ENCODE peak calls at places on chromosome 21, in six cellular contexts. One of them, this sample, is unnamed.

GRCh38 chr21:33898546-33898945 is 17.1 kb downstream of the ATP5PO start:
- DNase-seq in cardiac fibroblast: no peak
- DNase-seq in fibroblast of lung: no peak
- DNase-seq in stimulated activated CD4-positive, alpha-beta T cell treated with anti-CD3 and anti-CD28 coated beads, Interleukin-12 subunit alpha, Interleukin-12 subunit beta, amount 100 ng/mL, for 4 hours: no peak
- DNase-seq in NCI-H1436: no peak
- DNase-seq in GM20000: no peak
- DNase-seq in this sample: no peak

GRCh38 chr21:40136571-40136970 is 269.3 kb downstream of the PCP4 start:
- DNase-seq in GM20000: no peak
- DNase-seq in stimulated activated CD4-positive, alpha-beta T cell treated with anti-CD3 and anti-CD28 coated beads, Interleukin-12 subunit alpha, Interleukin-12 subunit beta, amount 100 ng/mL, for 4 hours: no peak
- DNase-seq in cardiac fibroblast: no peak
- DNase-seq in fibroblast of lung: no peak
- DNase-seq in NCI-H1436: no peak
- DNase-seq in this sample: no peak

GRCh38 chr21:26117972-26118367 is 52.6 kb downstream of the APP start:
- DNase-seq in cardiac fibroblast: no peak
- DNase-seq in GM20000: no peak
- DNase-seq in stimulated activated CD4-positive, alpha-beta T cell treated with anti-CD3 and anti-CD28 coated beads, Interleukin-12 subunit alpha, Interleukin-12 subunit beta, amount 100 ng/mL, for 4 hours: no peak
- DNase-seq in NCI-H1436: no peak
- DNase-seq in fibroblast of lung: no peak
- DNase-seq in this sample: no peak

GRCh38 chr21:41660748-41661147 is 106.1 kb downstream of the RIPK4 start:
- DNase-seq in stimulated activated CD4-positive, alpha-beta T cell treated with anti-CD3 and anti-CD28 coated beads, Interleukin-12 subunit alpha, Interleukin-12 subunit beta, amount 100 ng/mL, for 4 hours: no peak
- DNase-seq in NCI-H1436: no peak
- DNase-seq in fibroblast of lung: no peak
- DNase-seq in GM20000: no peak
- DNase-seq in cardiac fibroblast: no peak
- DNase-seq in this sample: no peak

GRCh38 chr21:46599251-46599572 is 5.7 kb downstream of the S100B start:
- DNase-seq in stimulated activated CD4-positive, alpha-beta T cell treated with anti-CD3 and anti-CD28 coated beads, Interleukin-12 subunit alpha, Interleukin-12 subunit beta, amount 100 ng/mL, for 4 hours: no peak
- DNase-seq in NCI-H1436: no peak
- DNase-seq in fibroblast of lung: peak
- DNase-seq in GM20000: peak
- DNase-seq in cardiac fibroblast: peak
- DNase-seq in this sample: no peak

GRCh38 chr21:36349315-36349714 is 29.3 kb downstream of the MORC3 start:
- DNase-seq in fibroblast of lung: no peak
- DNase-seq in stimulated activated CD4-positive, alpha-beta T cell treated with anti-CD3 and anti-CD28 coated beads, Interleukin-12 subunit alpha, Interleukin-12 subunit beta, amount 100 ng/mL, for 4 hours: no peak
- DNase-seq in GM20000: no peak
- DNase-seq in NCI-H1436: no peak
- DNase-seq in cardiac fibroblast: no peak
- DNase-seq in this sample: no peak

GRCh38 chr21:25573409-25574206 is 33.7 kb downstream of the MRPL39 start:
- DNase-seq in GM20000: no peak
- DNase-seq in stimulated activated CD4-positive, alpha-beta T cell treated with anti-CD3 and anti-CD28 coated beads, Interleukin-12 subunit alpha, Interleukin-12 subunit beta, amount 100 ng/mL, for 4 hours: peak
- DNase-seq in NCI-H1436: no peak
- DNase-seq in cardiac fibroblast: peak
- DNase-seq in fibroblast of lung: peak
- DNase-seq in this sample: no peak

GRCh38 chr21:13368200-13368599 is 241.4 kb upstream of the POTED start:
- DNase-seq in stimulated activated CD4-positive, alpha-beta T cell treated with anti-CD3 and anti-CD28 coated beads, Interleukin-12 subunit alpha, Interleukin-12 subunit beta, amount 100 ng/mL, for 4 hours: no peak
- DNase-seq in GM20000: no peak
- DNase-seq in cardiac fibroblast: no peak
- DNase-seq in NCI-H1436: no peak
- DNase-seq in fibroblast of lung: no peak
- DNase-seq in this sample: no peak

GRCh38 chr21:35005825-35006224 is 43.3 kb downstream of the RUNX1 start:
- DNase-seq in stimulated activated CD4-positive, alpha-beta T cell treated with anti-CD3 and anti-CD28 coated beads, Interleukin-12 subunit alpha, Interleukin-12 subunit beta, amount 100 ng/mL, for 4 hours: no peak
- DNase-seq in NCI-H1436: no peak
- DNase-seq in cardiac fibroblast: no peak
- DNase-seq in fibroblast of lung: no peak
- DNase-seq in GM20000: no peak
- DNase-seq in this sample: no peak

GRCh38 chr21:34343347-34344057 is 20.3 kb upstream of the KCNE2 start:
- DNase-seq in GM20000: no peak
- DNase-seq in NCI-H1436: no peak
- DNase-seq in stimulated activated CD4-positive, alpha-beta T cell treated with anti-CD3 and anti-CD28 coated beads, Interleukin-12 subunit alpha, Interleukin-12 subunit beta, amount 100 ng/mL, for 4 hours: no peak
- DNase-seq in fibroblast of lung: no peak
- DNase-seq in cardiac fibroblast: no peak
- DNase-seq in this sample: no peak

GRCh38 chr21:20661745-20662470 is 336.3 kb upstream of the NCAM2 start:
- DNase-seq in stimulated activated CD4-positive, alpha-beta T cell treated with anti-CD3 and anti-CD28 coated beads, Interleukin-12 subunit alpha, Interleukin-12 subunit beta, amount 100 ng/mL, for 4 hours: no peak
- DNase-seq in GM20000: no peak
- DNase-seq in fibroblast of lung: no peak
- DNase-seq in cardiac fibroblast: no peak
- DNase-seq in NCI-H1436: no peak
- DNase-seq in this sample: no peak

GRCh38 chr21:37231247-37231645 is 35.9 kb downstream of the VPS26C start:
- DNase-seq in stimulated activated CD4-positive, alpha-beta T cell treated with anti-CD3 and anti-CD28 coated beads, Interleukin-12 subunit alpha, Interleukin-12 subunit beta, amount 100 ng/mL, for 4 hours: no peak
- DNase-seq in NCI-H1436: no peak
- DNase-seq in cardiac fibroblast: no peak
- DNase-seq in fibroblast of lung: no peak
- DNase-seq in GM20000: no peak
- DNase-seq in this sample: no peak

GRCh38 chr21:42569732-42570301 is 56.2 kb downstream of the SLC37A1 start:
- DNase-seq in GM20000: no peak
- DNase-seq in fibroblast of lung: no peak
- DNase-seq in cardiac fibroblast: no peak
- DNase-seq in stimulated activated CD4-positive, alpha-beta T cell treated with anti-CD3 and anti-CD28 coated beads, Interleukin-12 subunit alpha, Interleukin-12 subunit beta, amount 100 ng/mL, for 4 hours: no peak
- DNase-seq in NCI-H1436: no peak
- DNase-seq in this sample: no peak

GRCh38 chr21:45539796-45540600 is 2.2 kb downstream of the SLC19A1 start:
- DNase-seq in GM20000: no peak
- DNase-seq in NCI-H1436: no peak
- DNase-seq in cardiac fibroblast: no peak
- DNase-seq in fibroblast of lung: no peak
- DNase-seq in stimulated activated CD4-positive, alpha-beta T cell treated with anti-CD3 and anti-CD28 coated beads, Interleukin-12 subunit alpha, Interleukin-12 subunit beta, amount 100 ng/mL, for 4 hours: no peak
- DNase-seq in this sample: no peak

GRCh38 chr21:31564439-31564838 is 95.1 kb upstream of the SOD1 start:
- DNase-seq in GM20000: no peak
- DNase-seq in stimulated activated CD4-positive, alpha-beta T cell treated with anti-CD3 and anti-CD28 coated beads, Interleukin-12 subunit alpha, Interleukin-12 subunit beta, amount 100 ng/mL, for 4 hours: no peak
- DNase-seq in fibroblast of lung: no peak
- DNase-seq in NCI-H1436: no peak
- DNase-seq in cardiac fibroblast: peak
- DNase-seq in this sample: no peak

GRCh38 chr21:37072239-37072987 is 458 bp downstream of the PIGP start:
- DNase-seq in cardiac fibroblast: no peak
- DNase-seq in GM20000: peak
- DNase-seq in fibroblast of lung: no peak
- DNase-seq in stimulated activated CD4-positive, alpha-beta T cell treated with anti-CD3 and anti-CD28 coated beads, Interleukin-12 subunit alpha, Interleukin-12 subunit beta, amount 100 ng/mL, for 4 hours: peak
- DNase-seq in NCI-H1436: peak
- DNase-seq in this sample: no peak

GRCh38 chr21:38796426-38796825 is 9.3 kb upstream of the ETS2 start:
- DNase-seq in GM20000: no peak
- DNase-seq in cardiac fibroblast: no peak
- DNase-seq in stimulated activated CD4-positive, alpha-beta T cell treated with anti-CD3 and anti-CD28 coated beads, Interleukin-12 subunit alpha, Interleukin-12 subunit beta, amount 100 ng/mL, for 4 hours: no peak
- DNase-seq in fibroblast of lung: peak
- DNase-seq in NCI-H1436: no peak
- DNase-seq in this sample: no peak

GRCh38 chr21:15301736-15302135 is 236.9 kb upstream of the NRIP1 start:
- DNase-seq in stimulated activated CD4-positive, alpha-beta T cell treated with anti-CD3 and anti-CD28 coated beads, Interleukin-12 subunit alpha, Interleukin-12 subunit beta, amount 100 ng/mL, for 4 hours: no peak
- DNase-seq in cardiac fibroblast: no peak
- DNase-seq in NCI-H1436: no peak
- DNase-seq in GM20000: no peak
- DNase-seq in fibroblast of lung: no peak
- DNase-seq in this sample: no peak

GRCh38 chr21:15250384-15250783 is 185.6 kb upstream of the NRIP1 start:
- DNase-seq in fibroblast of lung: peak
- DNase-seq in cardiac fibroblast: no peak
- DNase-seq in stimulated activated CD4-positive, alpha-beta T cell treated with anti-CD3 and anti-CD28 coated beads, Interleukin-12 subunit alpha, Interleukin-12 subunit beta, amount 100 ng/mL, for 4 hours: no peak
- DNase-seq in GM20000: no peak
- DNase-seq in NCI-H1436: no peak
- DNase-seq in this sample: no peak

GRCh38 chr21:17602874-17603273 is 9.8 kb downstream of the BTG3 start:
- DNase-seq in GM20000: no peak
- DNase-seq in cardiac fibroblast: peak
- DNase-seq in stimulated activated CD4-positive, alpha-beta T cell treated with anti-CD3 and anti-CD28 coated beads, Interleukin-12 subunit alpha, Interleukin-12 subunit beta, amount 100 ng/mL, for 4 hours: no peak
- DNase-seq in fibroblast of lung: peak
- DNase-seq in NCI-H1436: no peak
- DNase-seq in this sample: no peak

GRCh38 chr21:19844334-19844733 is 1153.9 kb upstream of the NCAM2 start:
- DNase-seq in cardiac fibroblast: no peak
- DNase-seq in GM20000: no peak
- DNase-seq in fibroblast of lung: no peak
- DNase-seq in NCI-H1436: no peak
- DNase-seq in stimulated activated CD4-positive, alpha-beta T cell treated with anti-CD3 and anti-CD28 coated beads, Interleukin-12 subunit alpha, Interleukin-12 subunit beta, amount 100 ng/mL, for 4 hours: no peak
- DNase-seq in this sample: no peak

GRCh38 chr21:17780539-17780938 is 38.6 kb downstream of the C21orf91 start:
- DNase-seq in stimulated activated CD4-positive, alpha-beta T cell treated with anti-CD3 and anti-CD28 coated beads, Interleukin-12 subunit alpha, Interleukin-12 subunit beta, amount 100 ng/mL, for 4 hours: no peak
- DNase-seq in NCI-H1436: no peak
- DNase-seq in fibroblast of lung: no peak
- DNase-seq in cardiac fibroblast: no peak
- DNase-seq in GM20000: peak
- DNase-seq in this sample: no peak

This sample was measured in progenitor cell of endocrine pancreas.